ENCODE peak calls at places on chromosome 22, in six cellular contexts. H is HCT116, I is K562, V is WTC11, Q is HEK293T, G is HepG2. F is an unnamed sample.

GRCh38 chr22:42645341-42645937 is 3.8 kb downstream of the CYB5R3 start:
- DNase-seq in H (no peak), I (no peak), V (no peak), Q (no peak), G (no peak), F (no peak)

GRCh38 chr22:29230916-29231875 is 25.5 kb downstream of the EMID1 start:
- DNase-seq in H (no peak), I (no peak), V (no peak), Q (no peak), G (no peak), F (no peak)

GRCh38 chr22:20316217-20316843 is 3.5 kb downstream of the DGCR6L start:
- DNase-seq in H (no peak), I (peak), V (peak), Q (no peak), G (no peak), F (no peak)

GRCh38 chr22:17797721-17798559 is 23.7 kb upstream of the BID start:
- DNase-seq in H (no peak), I (no peak), V (no peak), Q (no peak), G (no peak), F (no peak)

GRCh38 chr22:49010901-49011300 is 816.8 kb downstream of the BRD1 start:
- DNase-seq in H (no peak), I (no peak), V (no peak), Q (no peak), G (no peak), F (no peak)

GRCh38 chr22:46588279-46589140 is 31.7 kb upstream of the GRAMD4 start:
- DNase-seq in H (no peak), I (no peak), V (no peak), Q (no peak), G (no peak), F (no peak)

GRCh38 chr22:19360862-19361261 is 69.3 kb upstream of the CLTCL1 start:
- DNase-seq in H (no peak), I (no peak), V (no peak), Q (peak), G (no peak), F (no peak)

GRCh38 chr22:23190526-23190925 is 10.2 kb downstream of the BCR start:
- DNase-seq in H (no peak), I (no peak), V (no peak), Q (no peak), G (no peak), F (no peak)

GRCh38 chr22:19598054-19598855 is 74.0 kb upstream of the CLDN5 start:
- DNase-seq in H (no peak), I (peak), V (no peak), Q (peak), G (no peak), F (no peak)

GRCh38 chr22:24601217-24602104 is 1.5 kb upstream of the GGT1 start:
- DNase-seq in H (no peak), I (no peak), V (no peak), Q (no peak), G (peak), F (peak)

GRCh38 chr22:49214976-49215375 is 612.7 kb downstream of the BRD1 start:
- DNase-seq in H (no peak), I (no peak), V (peak), Q (no peak), G (no peak), F (no peak)

GRCh38 chr22:24357547-24357946 is 69.9 kb upstream of the ADORA2A start:
- DNase-seq in H (no peak), I (no peak), V (no peak), Q (peak), G (no peak), F (no peak)

GRCh38 chr22:40345801-40346177 is 511 bp upstream of the ADSL start:
- DNase-seq in H (no peak), I (peak), V (peak), Q (peak), G (peak), F (peak)

GRCh38 chr22:35220221-35220620 is 37.1 kb upstream of the HMGXB4 start:
- DNase-seq in H (no peak), I (no peak), V (no peak), Q (no peak), G (no peak), F (no peak)

GRCh38 chr22:35217541-35217940 is 39.8 kb upstream of the HMGXB4 start:
- DNase-seq in H (no peak), I (no peak), V (no peak), Q (no peak), G (no peak), F (no peak)

GRCh38 chr22:35215993-35216392 is 41.3 kb upstream of the HMGXB4 start:
- DNase-seq in H (no peak), I (peak), V (no peak), Q (no peak), G (no peak), F (no peak)

GRCh38 chr22:35219012-35219411 is 38.3 kb upstream of the HMGXB4 start:
- DNase-seq in H (peak), I (peak), V (no peak), Q (no peak), G (no peak), F (no peak)

DNA sequence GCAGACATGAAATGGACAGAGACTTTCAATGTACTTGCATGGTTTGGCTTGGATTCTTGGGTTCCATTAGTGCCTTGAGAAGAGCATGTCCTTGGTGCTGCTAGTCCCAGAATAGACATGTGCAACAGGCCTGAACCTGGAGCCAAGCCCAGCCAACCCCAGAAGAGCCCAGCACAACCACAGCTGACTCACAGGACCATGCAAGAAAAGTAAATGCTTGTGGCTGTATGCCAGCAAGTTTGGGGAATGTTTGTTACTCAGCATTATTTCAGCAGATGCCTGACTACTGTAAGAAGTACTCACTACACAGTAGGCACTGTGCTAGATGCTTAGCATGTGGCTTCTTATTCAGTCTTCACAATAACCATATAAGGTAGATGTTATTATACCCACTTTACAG is 39.2 kb upstream of the HMGXB4 start:
- DNase-seq in H (no peak), I (no peak), V (no peak), Q (no peak), G (no peak), F (no peak)
- TF ChIP-seq SP1 in H (no peak), I (no peak), V (no peak), Q (no peak), G (no peak), F (no peak)

DNA sequence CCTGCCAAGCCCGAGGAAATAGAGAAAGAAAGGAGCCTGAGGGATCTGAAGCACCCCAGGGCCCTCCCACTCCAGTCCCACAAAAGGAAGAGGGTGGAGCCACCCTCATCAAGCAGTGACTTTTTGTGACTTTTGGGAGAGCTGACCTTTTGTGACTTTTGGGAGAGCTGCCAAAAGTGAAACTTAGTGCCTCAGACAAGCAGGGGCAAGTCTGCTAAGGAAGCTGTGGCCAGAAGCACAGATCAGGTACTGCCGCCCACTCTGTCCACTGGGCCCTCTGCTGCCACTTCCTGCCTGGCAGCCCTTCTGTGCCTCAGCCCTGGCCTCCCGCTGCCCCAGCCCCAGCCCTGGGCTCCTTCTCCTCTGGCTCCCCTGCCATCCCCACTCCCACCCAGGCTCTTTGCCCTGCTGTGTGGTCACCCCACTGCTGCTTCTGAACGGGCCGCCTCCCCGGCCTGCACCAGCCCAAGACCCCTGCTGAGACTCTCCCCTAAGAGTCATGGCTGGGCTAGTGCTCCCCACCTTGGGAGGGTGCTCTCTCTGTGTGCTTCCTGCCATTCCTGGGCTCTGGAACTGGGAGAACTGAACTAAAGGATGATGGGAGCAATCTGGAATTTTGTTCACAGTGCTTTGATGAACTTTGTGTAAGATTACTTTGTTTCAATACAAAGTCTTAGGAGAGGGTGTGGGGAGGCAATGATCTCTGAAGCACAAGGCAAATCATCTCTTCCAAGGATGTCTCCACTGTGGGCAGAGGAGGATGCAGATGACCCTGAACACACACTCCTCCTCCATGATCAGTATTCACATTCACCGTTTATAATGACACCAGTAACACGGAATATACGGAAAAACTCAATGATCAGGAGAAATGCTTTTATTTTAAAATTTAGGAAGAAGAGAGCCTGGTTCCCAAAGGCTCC is at the start of gene APOBEC3H:
- DNase-seq in H (peak), I (no peak), V (no peak), Q (no peak), G (no peak), F (no peak)
- TF ChIP-seq SP1 in H (no peak), I (no peak), V (no peak), Q (no peak), G (no peak), F (no peak)

GRCh38 chr22:45335021-45335818 is 25.5 kb downstream of the FAM118A start:
- DNase-seq in H (no peak), I (no peak), V (peak), Q (peak), G (no peak), F (peak)
- TF ChIP-seq SP1 in H (no peak), I (no peak), V (no peak), Q (no peak), G (no peak), F (no peak)

DNA sequence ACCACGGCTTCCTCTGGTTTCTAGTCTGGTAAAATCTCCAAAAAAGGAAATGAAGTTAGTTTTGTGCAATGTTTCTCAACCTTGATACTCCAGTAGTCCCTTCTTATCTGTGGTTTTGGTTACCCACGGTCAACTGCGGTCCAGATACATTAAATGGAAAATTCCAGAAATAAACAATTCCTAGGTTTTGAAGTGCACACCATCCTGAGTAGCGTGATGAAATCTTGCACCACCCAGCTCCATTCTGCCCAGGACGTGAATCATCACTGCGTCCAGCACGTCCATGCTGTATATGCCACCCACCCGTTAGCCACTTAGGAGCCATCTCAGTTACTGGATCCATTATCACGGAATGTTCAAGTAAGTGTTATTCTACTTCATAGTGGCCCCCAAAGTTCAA is 117.0 kb downstream of the FBXO7 start:
- DNase-seq in H (no peak), I (no peak), V (no peak), Q (no peak), G (no peak), F (no peak)
- TF ChIP-seq SP1 in H (no peak), I (no peak), V (no peak), Q (no peak), G (no peak), F (no peak)

DNA sequence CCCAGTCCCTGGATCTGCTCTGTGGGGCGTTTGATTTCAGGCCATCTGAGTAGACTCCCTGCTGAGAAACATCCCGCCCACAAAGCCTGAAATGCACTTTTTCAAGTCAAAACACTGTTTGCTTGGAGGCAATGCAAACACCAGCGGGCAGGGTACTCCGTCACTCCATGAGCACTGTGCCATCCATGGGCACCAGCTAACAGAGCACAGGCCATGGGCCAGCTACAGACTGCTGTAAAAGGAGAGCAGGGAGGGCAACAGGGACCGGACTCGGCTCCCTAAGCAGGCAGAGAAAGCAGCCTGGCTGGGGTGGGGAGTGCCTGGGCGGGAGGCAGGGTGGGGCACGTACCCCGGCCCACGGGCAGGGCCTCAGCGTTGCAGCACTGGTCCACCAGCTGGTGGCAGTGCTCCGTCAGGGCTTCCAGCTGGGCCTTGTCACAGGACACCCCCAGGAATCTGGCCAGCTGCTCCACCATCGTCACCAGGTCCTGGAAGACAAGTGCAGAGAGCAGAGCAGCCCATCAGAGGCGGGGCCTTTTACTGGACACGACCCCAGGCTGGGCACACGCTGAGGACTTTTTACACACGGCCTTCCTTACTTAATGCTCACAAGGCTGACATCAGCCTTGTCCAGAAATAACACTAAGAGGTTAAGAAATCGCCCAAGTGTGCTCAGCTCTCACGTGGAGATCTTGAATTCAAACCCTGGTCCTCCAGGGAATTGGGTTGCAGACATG is 16.8 kb upstream of the EFCAB6 start:
- DNase-seq in H (no peak), I (no peak), V (peak), Q (no peak), G (no peak), F (no peak)
- TF ChIP-seq SP1 in H (no peak), I (no peak), V (no peak), Q (no peak), G (no peak), F (no peak)

DNA sequence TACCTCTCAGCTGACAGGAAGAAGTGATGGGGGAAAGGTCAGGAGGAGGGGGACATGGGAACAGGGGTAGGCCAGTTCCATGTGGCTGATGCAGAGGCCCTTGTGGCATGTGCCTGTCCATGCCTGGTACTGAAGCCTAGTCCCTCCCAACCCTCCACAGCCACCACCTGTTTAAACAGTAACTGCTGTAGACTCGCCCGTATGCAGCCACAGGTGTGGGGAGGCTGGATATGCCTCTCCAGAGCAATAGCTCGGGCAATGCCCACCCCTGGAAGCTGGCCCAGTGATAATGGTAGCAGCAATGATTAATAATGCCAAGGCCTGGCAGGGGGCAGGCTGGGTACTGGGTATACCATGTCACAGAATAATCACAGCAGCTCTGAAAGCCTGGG is 2.3 kb downstream of the SMTN start:
- DNase-seq in H (no peak), I (no peak), V (no peak), Q (no peak), G (no peak), F (no peak)
- TF ChIP-seq SP1 in H (no peak), I (no peak), V (no peak), Q (no peak), G (no peak), F (no peak)

F was measured in H1.